ENCODE peak calls at places on chromosomes 4 and X, in ten cellular contexts. H is tibial nerve, V is right lobe of liver, Z is sigmoid colon, A is stomach, Y is Peyer's patch, P is IMR-90, G is suprapubic skin, E is heart left ventricle, L is esophagus muscularis mucosa. D is an unnamed sample.

GRCh38 chr4:176034498-176034897 is 31.1 kb upstream of the WDR17 start:
- DNase-seq in H (no peak), V (no peak), Z (no peak), A (no peak), Y (no peak), P (peak; percentile 55), G (no peak), E (no peak), L (no peak), D (no peak)

GRCh38 chrX:153873282-153874090 is 12.5 kb downstream of the L1CAM start:
- DNase-seq in H (no peak), V (no peak), Z (no peak), A (no peak), Y (no peak), P (no peak), G (no peak), E (no peak), L (no peak), D (no peak)

GRCh38 chr4:155602351-155603140 is 64.1 kb upstream of the GUCY1A1 start:
- DNase-seq in H (no peak), V (no peak), Z (no peak), A (no peak), Y (no peak), P (no peak), G (no peak), E (no peak), L (no peak), D (no peak)

GRCh38 chrX:139382529-139382928 is 148.0 kb upstream of the F9 start:
- DNase-seq in H (no peak), V (no peak), Z (no peak), A (no peak), Y (no peak), P (no peak), G (no peak), E (no peak), L (no peak), D (no peak)

GRCh38 chr4:106409901-106410889 is 41.6 kb upstream of the GIMD1 start:
- DNase-seq in H (no peak), V (no peak), Z (no peak), A (no peak), Y (no peak), P (no peak), G (no peak), E (no peak), L (no peak), D (no peak)

GRCh38 chr4:122617597-122618593 is 3.0 kb downstream of the IL21 start:
- DNase-seq in H (no peak), V (no peak), Z (no peak), A (no peak), Y (no peak), P (no peak), G (no peak), E (no peak), L (no peak), D (no peak)

GRCh38 chrX:103519389-103519788 is at the start of gene RAB40A:
- DNase-seq in H (no peak), V (no peak), Z (no peak), A (no peak), Y (no peak), P (no peak), G (no peak), E (no peak), L (no peak), D (no peak)

GRCh38 chrX:27995611-27996010 is 14.4 kb upstream of the DCAF8L1 start:
- DNase-seq in H (no peak), V (no peak), Z (no peak), A (no peak), Y (no peak), P (no peak), G (no peak), E (no peak), L (no peak), D (no peak)

GRCh38 chr4:170089743-170090666 is at the start of gene AADAT:
- DNase-seq in H (peak; percentile 65), V (peak; percentile 92), Z (peak; percentile 83), A (peak; percentile 69), Y (peak; percentile 67), P (peak; percentile 72), G (peak; percentile 83), E (peak; percentile 75), L (no peak), D (peak; percentile 32)

GRCh38 chrX:81195712-81196111 is 6.0 kb downstream of the HMGN5 start:
- DNase-seq in H (peak; percentile 66), V (no peak), Z (no peak), A (peak; percentile 57), Y (peak; percentile 85), P (peak; percentile 52), G (no peak), E (peak; percentile 20), L (no peak), D (peak; percentile 9)

GRCh38 chr4:3880595-3881120 is 114.5 kb downstream of the ADRA2C start:
- DNase-seq in H (peak; percentile 24), V (peak; percentile 74), Z (no peak), A (peak; percentile 75), Y (peak; percentile 85), P (peak; percentile 33), G (peak; percentile 81), E (peak; percentile 48), L (no peak), D (peak; percentile 31)

GRCh38 chrX:21655901-21656586 is 2.1 kb downstream of the KLHL34 start:
- DNase-seq in H (no peak), V (no peak), Z (no peak), A (no peak), Y (no peak), P (no peak), G (no peak), E (no peak), L (no peak), D (no peak)

GRCh38 chr4:38400946-38401345 is 263.1 kb upstream of the KLF3 start:
- DNase-seq in H (no peak), V (no peak), Z (no peak), A (no peak), Y (no peak), P (no peak), G (no peak), E (no peak), L (no peak), D (no peak)

GRCh38 chr4:27068151-27068862 is 207.7 kb downstream of the STIM2 start:
- DNase-seq in H (no peak), V (no peak), Z (no peak), A (no peak), Y (no peak), P (no peak), G (no peak), E (no peak), L (no peak), D (no peak)

GRCh38 chr4:19842471-19842870 is 409.2 kb upstream of the SLIT2 start:
- DNase-seq in H (no peak), V (no peak), Z (no peak), A (no peak), Y (no peak), P (no peak), G (no peak), E (no peak), L (no peak), D (no peak)

DNA sequence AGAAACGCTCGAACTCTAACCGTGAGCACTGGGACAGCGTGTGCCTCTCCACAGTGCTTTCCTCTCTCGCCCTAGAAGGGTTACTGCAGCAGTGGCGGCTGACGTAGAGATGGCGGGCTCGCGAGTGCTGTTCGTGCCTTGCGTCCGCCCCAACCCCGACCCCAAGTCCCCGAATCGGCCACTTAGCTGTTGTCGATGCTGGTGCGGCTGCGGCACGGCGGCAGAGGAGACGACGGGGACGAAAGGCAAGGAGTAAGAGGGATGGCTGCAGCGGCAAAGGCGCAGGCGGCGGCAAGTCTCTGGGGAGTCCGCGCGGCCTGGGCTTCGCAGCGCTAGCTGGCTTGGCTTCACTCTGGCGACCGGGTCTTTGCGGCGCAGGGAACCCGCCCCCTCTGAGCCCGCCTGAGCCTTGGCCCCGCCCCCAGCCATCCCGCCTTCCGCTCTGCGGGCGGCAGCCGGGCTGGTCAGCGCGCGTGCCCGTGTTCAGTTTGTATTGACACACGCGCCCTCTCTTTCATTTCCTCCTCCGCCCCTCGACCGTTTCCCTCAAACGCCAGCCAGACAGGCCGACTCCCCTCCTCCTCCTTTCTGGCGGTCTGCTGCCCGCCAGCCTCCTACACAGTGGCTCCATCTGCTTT is at the start of gene SPIN4:
- DNase-seq in H (peak; percentile 40), V (peak; percentile 91), Z (peak; percentile 90), A (peak; percentile 88), Y (peak; percentile 94), P (peak; percentile 80), G (peak; percentile 87), E (peak; percentile 85), L (peak; percentile 92), D (peak; percentile 57)
- H3K27ac ChIP-seq in H (peak within 1 kb of the TSS; percentile 86), V (peak within 1 kb of the TSS; percentile 35), Z (peak within 1 kb of the TSS; percentile 83), A (peak within 1 kb of the TSS; percentile 87), Y (peak within 1 kb of the TSS; percentile 68), P (peak within 1 kb of the TSS; percentile 95), G (peak within 1 kb of the TSS; percentile 51), E (peak within 1 kb of the TSS; percentile 29), L (peak within 1 kb of the TSS; percentile 79), D (peak within 1 kb of the TSS; percentile 54)

DNA sequence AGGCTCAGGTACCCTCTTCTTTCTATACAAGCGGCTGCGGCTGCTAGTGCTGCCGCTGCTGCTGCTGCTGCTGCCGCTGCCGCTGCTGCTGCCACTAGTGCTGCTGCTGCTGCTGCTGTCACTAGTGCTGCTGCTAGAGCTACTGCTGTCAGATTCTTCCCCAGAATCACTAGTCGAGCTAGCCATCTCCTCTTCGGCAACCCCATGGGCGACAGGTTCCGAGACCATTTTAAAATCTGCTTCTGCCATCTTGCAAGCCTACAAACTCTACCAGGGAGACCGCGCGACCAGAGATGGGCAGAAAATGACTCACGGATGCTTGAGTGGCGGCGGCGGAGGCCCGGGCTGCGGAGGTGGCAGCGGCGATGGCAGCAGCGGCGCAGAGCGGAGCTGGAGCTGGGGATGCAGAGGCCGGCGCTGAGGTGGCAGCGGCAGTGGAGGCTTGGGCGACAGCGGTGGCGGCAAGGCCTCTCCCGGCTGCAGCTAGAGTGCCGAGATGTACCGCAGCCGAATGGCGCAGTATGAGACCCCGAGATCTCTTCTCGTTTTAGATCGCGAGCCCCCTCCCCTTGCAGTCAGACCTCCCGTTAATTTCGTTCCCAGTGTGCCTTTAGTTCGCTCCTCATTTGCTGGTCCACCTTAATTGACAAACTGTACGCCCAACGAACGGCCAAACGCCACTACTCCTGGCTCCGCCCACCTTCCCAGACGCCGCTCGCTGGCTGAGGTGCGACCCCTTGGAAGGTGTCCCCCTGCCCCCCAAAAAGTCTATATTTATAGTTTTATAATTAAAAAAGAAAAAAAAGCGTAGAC is at the start of gene NAP1L3:
- DNase-seq in H (peak; percentile 45), V (peak; percentile 27), Z (peak; percentile 73), A (peak; percentile 44), Y (peak; percentile 48), P (peak; percentile 44), G (peak; percentile 76), E (peak; percentile 63), L (no peak), D (no peak)
- TF ChIP-seq POLR2A in H (no peak), V (no peak), Z (no peak), A (no peak), Y (no peak), P (no peak), G (no peak), E (no peak), L (no peak), D (no peak)

GRCh38 chr4:77154761-77155499 is 2.1 kb upstream of the CCNG2 start:
- DNase-seq in H (no peak), V (no peak), Z (no peak), A (no peak), Y (no peak), P (no peak), G (no peak), E (no peak), L (no peak), D (no peak)
- H3K27ac ChIP-seq in H (peak overlapping the region; percentile 99), V (no peak overlapping the region), Z (no peak overlapping the region), A (no peak overlapping the region), Y (no peak overlapping the region), P (no peak overlapping the region), G (no peak overlapping the region), E (no peak overlapping the region), L (no peak overlapping the region), D (no peak overlapping the region)

GRCh38 chrX:65667503-65668355 is at the start of gene MSN:
- DNase-seq in H (peak; percentile 55), V (peak; percentile 87), Z (peak; percentile 88), A (peak; percentile 71), Y (peak; percentile 89), P (peak; percentile 35), G (peak; percentile 81), E (peak; percentile 84), L (no peak), D (peak; percentile 66)
- TF ChIP-seq POLR2A in H (peak; percentile 56), V (peak; percentile 76), Z (peak; percentile 44), A (no peak), Y (peak; percentile 41), P (peak; percentile 80), G (peak; percentile 68), E (no peak), L (peak; percentile 55), D (peak; percentile 86)